ENCODE peak calls at places on chromosomes 3 and 15, in eight cellular contexts. C, A, J, U, X, Z, W and G are unnamed samples.
A peak's percentile ranks its signal among the peaks of the same experiment; 100 is the strongest.

GRCh38 chr15:74417230-74417629 is 16.5 kb downstream of the SEMA7A start:
- DNase-seq in W (no peak), J (no peak), A (no peak), Z (no peak), U (no peak), C (no peak), X (no peak), G (no peak)

GRCh38 chr3:195886181-195887141 is 21.9 kb downstream of the TNK2 start:
- DNase-seq in J (no peak), U (no peak), A (peak; percentile 70), X (no peak), Z (peak; percentile 58), W (no peak), C (no peak), G (peak; percentile 86)

GRCh38 chr3:150546226-150547044 is at the start of the genes EIF2A and SERP1:
- DNase-seq in C (peak; percentile 99), X (peak; percentile 97), U (peak; percentile 99), J (peak; percentile 99), A (peak; percentile 100), Z (peak; percentile 99), W (peak; percentile 99), G (peak; percentile 99)

GRCh38 chr15:73926191-73927002 is at the start of gene LOXL1:
- DNase-seq in J (peak; percentile 65), C (peak; percentile 63), U (no peak), W (peak; percentile 66), X (peak; percentile 27), Z (peak; percentile 90), A (peak; percentile 88), G (peak; percentile 96)

GRCh38 chr3:164459526-164460151 is 618.7 kb downstream of the SI start:
- DNase-seq in C (no peak), J (no peak), A (no peak), U (no peak), Z (no peak), X (no peak), W (no peak), G (no peak)

GRCh38 chr3:111585214-111585613 is 9.9 kb downstream of the ZBED2 start:
- DNase-seq in U (no peak), C (no peak), W (no peak), Z (no peak), J (peak; percentile 36), X (no peak), A (no peak), G (no peak)

GRCh38 chr3:157231071-157231470 is 71.1 kb upstream of the CCNL1 start:
- DNase-seq in Z (no peak), W (no peak), C (no peak), J (no peak), X (no peak), U (no peak), A (no peak), G (no peak)

GRCh38 chr15:85826756-85827515 is 32.2 kb upstream of the KLHL25 start:
- DNase-seq in Z (no peak), X (no peak), C (no peak), W (no peak), J (no peak), U (no peak), A (no peak), G (no peak)

DNA sequence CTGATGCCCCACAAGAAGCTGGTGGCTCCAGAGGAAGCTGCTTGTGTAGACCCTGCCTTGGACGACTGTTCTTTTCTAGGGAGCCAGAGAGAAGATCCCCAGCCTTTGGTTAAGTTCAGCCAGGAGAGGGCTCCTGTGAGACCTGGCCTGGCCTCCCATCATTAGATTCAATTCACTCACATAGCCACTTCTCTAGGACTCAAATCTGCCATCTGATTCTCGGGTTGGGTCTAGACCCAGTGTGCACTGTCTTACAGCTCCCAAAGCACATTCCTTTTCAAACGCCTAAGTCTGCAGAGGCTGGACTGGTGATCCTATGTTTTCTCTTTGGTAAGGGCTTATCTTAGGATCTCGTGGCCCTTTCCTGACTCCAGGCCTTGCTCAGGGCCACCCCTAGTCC is 81.7 kb upstream of the NPHP3 start:
- DNase-seq in A (no peak), Z (no peak), W (no peak), X (no peak), C (no peak), U (no peak), J (no peak), G (no peak)
- TF ChIP-seq CTCF in A (no peak), Z (no peak), W (no peak), X (peak; percentile 28), C (no peak), U (peak; percentile 34), J (no peak), G (peak; percentile 51)

DNA sequence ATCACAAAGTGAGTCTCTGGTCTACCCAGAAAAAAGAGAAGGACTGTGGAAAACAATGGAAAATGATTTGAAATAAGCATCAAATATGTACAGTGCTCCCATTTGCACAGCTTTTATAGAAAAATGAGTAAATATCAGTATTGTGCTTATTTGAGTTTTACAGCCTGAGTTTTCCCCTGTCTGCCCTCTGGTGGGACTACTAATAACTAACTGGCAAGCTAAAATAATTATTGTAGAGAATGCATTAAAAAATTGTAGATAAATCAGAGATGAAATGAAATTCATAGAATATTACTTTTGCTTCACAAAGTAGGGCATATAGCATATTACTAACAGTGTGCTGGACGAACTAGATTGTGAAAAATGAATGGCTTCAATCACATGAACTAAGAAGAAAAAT is 287.1 kb downstream of the NAALADL2 start:
- DNase-seq in X (no peak), Z (no peak), J (no peak), A (no peak), U (no peak), C (no peak), W (no peak), G (no peak)
- TF ChIP-seq CTCF in X (peak; percentile 22), Z (no peak), J (peak; percentile 58), A (no peak), U (peak; percentile 12), C (no peak), W (no peak), G (peak; percentile 83)

DNA sequence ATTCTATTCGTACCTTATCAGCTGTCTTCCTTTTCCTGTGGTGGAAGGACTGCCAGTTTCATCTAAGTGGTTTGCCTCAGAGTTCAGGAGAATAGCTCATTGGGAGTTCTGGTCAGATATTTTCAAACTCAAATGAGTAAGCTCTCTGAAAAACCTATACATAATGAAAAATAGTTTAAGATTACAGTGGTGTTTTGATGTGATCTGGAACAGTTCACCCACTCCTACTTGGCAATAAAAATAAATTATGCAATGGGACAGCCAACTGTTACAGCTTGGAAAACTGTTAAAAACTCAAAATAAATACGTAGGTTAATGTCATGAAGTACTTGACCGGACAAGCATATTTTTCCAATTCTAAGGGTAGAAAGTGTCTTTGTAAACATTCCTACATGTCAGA is 453.4 kb downstream of the IL5RA start:
- DNase-seq in J (no peak), U (no peak), W (no peak), Z (no peak), X (no peak), C (no peak), A (no peak), G (no peak)
- TF ChIP-seq CTCF in J (no peak), U (no peak), W (no peak), Z (no peak), X (no peak), C (no peak), A (no peak), G (no peak)

GRCh38 chr3:134453631-134454030 is 32.2 kb downstream of the ANAPC13 start:
- DNase-seq in X (no peak), U (no peak), A (no peak), W (no peak), C (no peak), Z (no peak), J (no peak), G (no peak)
- TF ChIP-seq CTCF in X (peak; percentile 23), U (no peak), A (no peak), W (no peak), C (no peak), Z (no peak), J (no peak), G (peak; percentile 33)

GRCh38 chr3:169813757-169814517 is 1.2 kb upstream of the LRRC34 start:
- DNase-seq in J (peak; percentile 75), X (no peak), A (no peak), C (peak; percentile 75), W (peak; percentile 65), Z (no peak), U (no peak), G (no peak)
- TF ChIP-seq CTCF in J (peak; percentile 74), X (peak; percentile 40), A (no peak), C (peak; percentile 48), W (peak; percentile 48), Z (no peak), U (peak; percentile 79), G (no peak)